ENCODE peak calls at places on chromosomes 16 and 17, in seven cellular contexts. Z, G, U, J, S, C and N are unnamed samples.
A peak's percentile ranks its signal among the peaks of the same experiment; 100 is the strongest.

GRCh38 chr17:55264640-55265298 is at the start of gene HLF:
- DNase-seq in U (peak; percentile 67), S (peak; percentile 4), G (peak; percentile 26), C (peak; percentile 81), J (peak; percentile 90), Z (peak; percentile 86), N (peak; percentile 47)

GRCh38 chr17:6507535-6507934 is 48.8 kb downstream of the PITPNM3 start:
- DNase-seq in G (no peak), S (no peak), Z (no peak), C (peak; percentile 54), U (no peak), J (no peak), N (no peak)

GRCh38 chr17:49859991-49860953 is 12.4 kb upstream of the TAC4 start:
- DNase-seq in U (no peak), G (no peak), J (no peak), S (no peak), Z (no peak), C (peak; percentile 14), N (no peak)

GRCh38 chr16:4494746-4495490 is 18.7 kb downstream of the HMOX2 start:
- DNase-seq in G (no peak), U (no peak), J (no peak), S (no peak), Z (no peak), C (no peak), N (no peak)

GRCh38 chr17:50107790-50108414 is 12.8 kb downstream of the PDK2 start:
- DNase-seq in Z (no peak), G (no peak), C (no peak), J (no peak), U (no peak), S (no peak), N (no peak)

GRCh38 chr16:68356249-68356918 is 45.6 kb downstream of the PRMT7 start:
- DNase-seq in G (peak; percentile 53), J (no peak), C (peak; percentile 78), U (peak; percentile 39), Z (peak; percentile 82), S (peak; percentile 95), N (no peak)

GRCh38 chr17:82943751-82944150 is 103.9 kb upstream of the ZNF750 start:
- DNase-seq in J (no peak), U (no peak), G (no peak), C (no peak), S (no peak), Z (no peak), N (no peak)

GRCh38 chr16:56488035-56488434 is 31.8 kb downstream of the BBS2 start:
- DNase-seq in G (no peak), C (no peak), S (no peak), J (no peak), U (no peak), Z (no peak), N (no peak)

GRCh38 chr17:64622931-64623654 is 39.0 kb downstream of the SMURF2 start:
- DNase-seq in C (no peak), U (no peak), Z (no peak), S (no peak), G (no peak), J (no peak), N (no peak)

GRCh38 chr16:24700549-24701392 is 28.7 kb upstream of the TNRC6A start:
- DNase-seq in Z (no peak), U (no peak), C (peak; percentile 60), G (no peak), J (peak; percentile 18), S (no peak), N (no peak)

GRCh38 chr16:86735727-86736126 is 157.4 kb downstream of the FOXL1 start:
- DNase-seq in J (no peak), Z (no peak), G (no peak), U (no peak), C (no peak), S (no peak), N (no peak)

GRCh38 chr16:10979717-10980601 is 35.6 kb downstream of the CLEC16A start:
- DNase-seq in U (no peak), S (peak; percentile 10), C (peak; percentile 25), J (no peak), G (no peak), Z (no peak), N (no peak)

GRCh38 chr17:13594762-13595697 is 6.7 kb downstream of the HS3ST3A1 start:
- DNase-seq in Z (peak; percentile 87), U (peak; percentile 68), G (peak; percentile 79), S (peak; percentile 24), C (peak; percentile 73), J (peak; percentile 52), N (peak; percentile 23)

GRCh38 chr16:29192329-29193247 is 207.7 kb downstream of the LAT start:
- DNase-seq in G (no peak), Z (peak; percentile 46), C (peak; percentile 5), S (no peak), U (no peak), J (no peak), N (no peak)

GRCh38 chr16:54846761-54847160 is 83.9 kb upstream of the IRX5 start:
- DNase-seq in S (no peak), J (no peak), Z (no peak), U (no peak), C (no peak), G (no peak), N (no peak)

GRCh38 chr16:14172200-14172805 is 101.2 kb downstream of the MRTFB start:
- DNase-seq in Z (no peak), C (no peak), S (no peak), G (no peak), J (no peak), U (no peak), N (no peak)

GRCh38 chr17:15883617-15884111 is 61.3 kb upstream of the ADORA2B start:
- DNase-seq in G (no peak), Z (no peak), J (no peak), U (no peak), S (no peak), C (no peak), N (no peak)

GRCh38 chr16:80062361-80063027 is 462.0 kb upstream of the MAF start:
- DNase-seq in J (no peak), S (no peak), U (no peak), Z (no peak), G (no peak), C (no peak), N (no peak)

GRCh38 chr17:7631398-7632380 is 1.8 kb downstream of the SHBG start:
- DNase-seq in Z (no peak), S (no peak), G (no peak), U (no peak), J (peak; percentile 3), C (no peak), N (no peak)

GRCh38 chr17:35769895-35770486 is 9.3 kb downstream of the C17orf50 start:
- DNase-seq in Z (no peak), G (no peak), S (no peak), J (no peak), U (no peak), C (no peak), N (no peak)

GRCh38 chr17:79696159-79696982 is 34.4 kb upstream of the ENPP7 start:
- DNase-seq in S (no peak), J (no peak), G (no peak), Z (no peak), U (no peak), C (no peak), N (no peak)

GRCh38 chr16:76963614-76964315 is 227.2 kb upstream of the MON1B start:
- DNase-seq in J (no peak), Z (no peak), S (no peak), C (no peak), U (no peak), G (no peak), N (no peak)

GRCh38 chr17:17391575-17392370 is 85.0 kb upstream of the MED9 start:
- DNase-seq in J (no peak), G (peak; percentile 58), S (no peak), Z (peak; percentile 74), U (peak; percentile 53), C (peak; percentile 42), N (no peak)

GRCh38 chr17:65220732-65221131 is 83.6 kb downstream of the RGS9 start:
- DNase-seq in U (no peak), J (no peak), Z (no peak), G (no peak), C (no peak), S (no peak), N (no peak)

GRCh38 chr16:9012848-9013507 is 49.3 kb upstream of the USP7 start:
- DNase-seq in C (no peak), G (no peak), J (no peak), Z (peak; percentile 54), S (no peak), U (no peak), N (peak; percentile 18)

GRCh38 chr16:77916111-77916510 is 106.2 kb upstream of the CLEC3A start:
- DNase-seq in S (no peak), U (no peak), C (no peak), J (no peak), Z (no peak), G (no peak), N (no peak)

GRCh38 chr16:50643192-50643591 is 37.9 kb downstream of the SNX20 start:
- DNase-seq in C (no peak), Z (no peak), G (no peak), U (no peak), J (no peak), S (no peak), N (no peak)

GRCh38 chr16:69942627-69943170 is 8.4 kb upstream of the CLEC18A start:
- DNase-seq in U (no peak), C (no peak), S (no peak), G (no peak), J (no peak), Z (no peak), N (no peak)

GRCh38 chr17:40555296-40556190 is 9.7 kb downstream of the CCR7 start:
- DNase-seq in G (no peak), C (no peak), U (no peak), Z (peak; percentile 61), J (no peak), S (no peak), N (no peak)

GRCh38 chr16:4330277-4330882 is 14.5 kb downstream of the GLIS2 start:
- DNase-seq in U (peak; percentile 59), Z (peak; percentile 90), S (no peak), C (peak; percentile 83), G (no peak), J (peak; percentile 82), N (no peak)